ENCODE peak calls at places on chromosome 19, in four cellular contexts. One of them, this sample, is unnamed.

GRCh38 chr19:40450664-40451063 is 6.5 kb upstream of the SERTAD3 start:
- DNase-seq in epithelial cell of esophagus: no peak
- DNase-seq in lower lobe of right lung: no peak
- DNase-seq in neural progenitor cell: no peak
- DNase-seq in this sample: no peak

GRCh38 chr19:4267101-4267900 is 11.8 kb upstream of the SHD start:
- DNase-seq in epithelial cell of esophagus: peak
- DNase-seq in lower lobe of right lung: peak
- DNase-seq in neural progenitor cell: peak
- DNase-seq in this sample: peak

GRCh38 chr19:30144242-30144758 is 202.3 kb downstream of the URI1 start:
- DNase-seq in neural progenitor cell: no peak
- DNase-seq in epithelial cell of esophagus: no peak
- DNase-seq in lower lobe of right lung: no peak
- DNase-seq in this sample: no peak

GRCh38 chr19:37817180-37817911 is 38.0 kb upstream of the ZNF573 start:
- DNase-seq in epithelial cell of esophagus: peak
- DNase-seq in neural progenitor cell: peak
- DNase-seq in lower lobe of right lung: peak
- DNase-seq in this sample: peak

GRCh38 chr19:55319786-55320185 is 5.4 kb downstream of the TMEM150B start:
- DNase-seq in lower lobe of right lung: no peak
- DNase-seq in neural progenitor cell: peak
- DNase-seq in epithelial cell of esophagus: peak
- DNase-seq in this sample: peak

GRCh38 chr19:41325947-41326706 is 16.2 kb downstream of the CCDC97 start:
- DNase-seq in lower lobe of right lung: no peak
- DNase-seq in epithelial cell of esophagus: peak
- DNase-seq in neural progenitor cell: no peak
- DNase-seq in this sample: peak

GRCh38 chr19:3482507-3483225 is 575 bp downstream of the SMIM44 start:
- DNase-seq in lower lobe of right lung: no peak
- DNase-seq in neural progenitor cell: no peak
- DNase-seq in epithelial cell of esophagus: no peak
- DNase-seq in this sample: peak

GRCh38 chr19:19745496-19746285 is 12.8 kb upstream of the ZNF14 start:
- DNase-seq in epithelial cell of esophagus: no peak
- DNase-seq in lower lobe of right lung: no peak
- DNase-seq in neural progenitor cell: no peak
- DNase-seq in this sample: peak

GRCh38 chr19:49894879-49895565 is 1.7 kb downstream of the IL4I1 start:
- DNase-seq in neural progenitor cell: no peak
- DNase-seq in epithelial cell of esophagus: no peak
- DNase-seq in lower lobe of right lung: no peak
- DNase-seq in this sample: no peak

DNA sequence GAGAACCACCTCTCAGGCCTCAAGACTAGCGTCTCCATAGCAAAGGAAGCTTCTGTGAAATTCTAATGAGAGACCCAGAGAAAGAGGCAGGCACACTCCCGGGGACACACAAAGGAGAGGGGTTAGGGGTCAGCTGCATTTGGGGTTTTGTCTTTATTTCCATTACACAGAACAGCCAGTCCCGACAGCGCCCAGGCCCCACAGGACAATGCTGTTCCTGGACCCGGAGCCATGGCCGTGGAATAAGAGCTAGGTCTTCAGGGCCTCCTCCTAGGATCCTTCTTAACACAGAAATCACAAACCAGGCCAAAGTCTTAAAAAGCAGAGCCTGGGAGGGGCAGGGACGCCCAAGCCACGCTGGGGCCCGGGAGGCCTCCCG is 22.8 kb downstream of the KCTD15 start:
- DNase-seq in epithelial cell of esophagus: no peak
- DNase-seq in lower lobe of right lung: no peak
- DNase-seq in neural progenitor cell: peak
- DNase-seq in this sample: no peak
- H3K4me3 ChIP-seq in epithelial cell of esophagus: no peak
- H3K4me3 ChIP-seq in lower lobe of right lung: peak
- H3K4me3 ChIP-seq in neural progenitor cell: peak
- H3K4me3 ChIP-seq in this sample: no peak

DNA sequence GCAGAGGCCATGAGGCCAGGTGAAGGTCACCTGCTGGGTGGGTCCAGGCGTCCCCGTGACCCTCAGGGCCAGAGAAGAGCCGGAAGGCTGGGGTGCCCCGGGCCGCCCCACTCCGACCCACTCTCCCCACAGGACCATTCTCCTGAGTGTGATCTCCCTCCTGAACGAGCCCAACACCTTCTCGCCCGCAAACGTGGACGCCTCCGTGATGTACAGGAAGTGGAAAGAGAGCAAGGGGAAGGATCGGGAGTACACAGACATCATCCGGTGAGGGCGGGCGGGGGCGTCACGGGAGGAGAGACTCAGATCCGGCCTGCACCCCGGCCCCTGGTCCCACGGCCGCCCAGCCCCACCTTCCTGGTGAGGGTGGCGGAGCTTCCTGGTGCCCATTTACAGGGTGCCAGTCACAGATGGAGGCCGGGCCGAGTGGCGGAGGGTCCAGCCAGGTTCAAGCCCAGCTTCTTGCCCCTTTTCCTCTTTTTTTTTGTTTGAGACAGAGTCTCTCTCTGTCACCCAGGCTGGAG is 5.4 kb downstream of the CDC34 start:
- DNase-seq in lower lobe of right lung: no peak
- DNase-seq in neural progenitor cell: no peak
- DNase-seq in epithelial cell of esophagus: no peak
- DNase-seq in this sample: no peak
- H3K4me3 ChIP-seq in lower lobe of right lung: no peak
- H3K4me3 ChIP-seq in neural progenitor cell: no peak
- H3K4me3 ChIP-seq in epithelial cell of esophagus: no peak
- H3K4me3 ChIP-seq in this sample: no peak

DNA sequence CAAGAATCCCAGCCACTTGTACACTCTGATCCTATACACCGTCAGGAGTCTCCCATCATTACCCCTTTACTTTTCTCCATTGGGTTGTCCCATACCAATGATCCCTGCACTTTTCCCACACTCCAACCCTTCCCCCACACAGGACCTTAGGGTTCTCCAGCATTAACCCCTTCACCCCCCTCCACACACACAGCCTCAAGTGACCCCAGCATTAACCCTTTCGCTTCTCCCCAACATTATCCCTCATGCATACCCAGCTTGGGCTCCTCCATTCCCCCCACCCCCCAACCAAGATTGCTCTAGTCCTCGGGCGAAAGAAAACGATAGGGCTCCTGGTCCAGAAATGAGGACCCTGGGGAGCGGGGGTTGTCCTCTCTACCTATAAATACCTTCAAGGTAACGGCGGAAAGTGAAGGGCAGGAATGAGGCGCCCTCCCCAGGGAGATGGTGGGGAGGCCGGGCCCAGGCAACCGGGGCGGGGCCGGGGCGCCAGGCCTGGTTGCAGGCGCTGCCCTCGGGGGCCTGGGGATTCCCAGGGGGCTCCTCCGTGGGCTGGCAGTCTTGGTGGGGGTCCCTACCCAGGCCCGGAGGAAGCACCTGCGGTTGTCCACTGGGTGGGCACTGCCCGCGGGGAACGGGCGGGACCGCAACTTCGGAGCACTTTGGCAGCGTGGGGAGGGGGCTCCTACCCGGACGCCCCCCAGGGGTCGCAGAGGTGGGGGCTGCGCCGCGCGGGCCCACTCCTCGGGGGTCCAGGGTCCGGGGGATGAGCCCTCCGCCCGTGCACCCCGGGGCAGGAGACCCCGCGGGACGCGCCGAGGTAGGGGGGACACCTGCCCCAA is 757 bp downstream of the WIZ start:
- DNase-seq in lower lobe of right lung: no peak
- DNase-seq in epithelial cell of esophagus: no peak
- DNase-seq in neural progenitor cell: peak
- DNase-seq in this sample: peak
- H3K4me3 ChIP-seq in lower lobe of right lung: peak
- H3K4me3 ChIP-seq in epithelial cell of esophagus: peak
- H3K4me3 ChIP-seq in neural progenitor cell: peak
- H3K4me3 ChIP-seq in this sample: peak

GRCh38 chr19:48746738-48747575 is at the start of gene IZUMO1:
- DNase-seq in lower lobe of right lung: peak
- DNase-seq in epithelial cell of esophagus: peak
- DNase-seq in neural progenitor cell: peak
- DNase-seq in this sample: peak
- H3K4me3 ChIP-seq in lower lobe of right lung: peak
- H3K4me3 ChIP-seq in epithelial cell of esophagus: peak
- H3K4me3 ChIP-seq in neural progenitor cell: peak
- H3K4me3 ChIP-seq in this sample: peak